ENCODE peak calls at places on chromosomes 13 and 19, in five cellular contexts. M, K, Z, A and O are unnamed samples.

GRCh38 chr19:29624489-29625210 is 18.6 kb downstream of the POP4 start:
- DNase-seq in A (peak), M (no peak), Z (no peak), K (peak), O (no peak)

GRCh38 chr19:23002690-23003422 is at the start of gene ZNF728:
- DNase-seq in M (no peak), K (no peak), Z (peak), A (no peak), O (peak)

GRCh38 chr13:50200562-50200961 is 185.3 kb downstream of the KCNRG start:
- DNase-seq in A (no peak), M (no peak), K (no peak), Z (no peak), O (no peak)

GRCh38 chr19:6501740-6502648 is at the start of gene TUBB4A:
- DNase-seq in Z (peak), M (no peak), K (peak), A (no peak), O (no peak)

GRCh38 chr13:75395056-75395455 is 86.9 kb downstream of the TBC1D4 start:
- DNase-seq in K (no peak), M (no peak), Z (no peak), A (no peak), O (no peak)

GRCh38 chr19:12090807-12091206 is 26.3 kb downstream of the ZNF844 start:
- DNase-seq in Z (peak), A (peak), K (peak), M (peak), O (peak)

GRCh38 chr19:40407714-40408600 is 5.2 kb downstream of the PRX start:
- DNase-seq in K (peak), M (no peak), Z (peak), A (no peak), O (no peak)

GRCh38 chr13:33119886-33120543 is 103.8 kb downstream of the KL start:
- DNase-seq in M (peak), A (peak), K (no peak), Z (no peak), O (no peak)

GRCh38 chr19:10009269-10009665 is 1.0 kb downstream of the COL5A3 start:
- DNase-seq in Z (peak), M (peak), K (peak), A (peak), O (peak)

GRCh38 chr13:84994582-84994981 is 804.6 kb downstream of the SLITRK6 start:
- DNase-seq in Z (no peak), A (peak), M (peak), K (no peak), O (no peak)

GRCh38 chr19:571127-571974 is 1.0 kb upstream of the BSG start:
- DNase-seq in M (peak), Z (no peak), A (peak), K (peak), O (no peak)

GRCh38 chr19:1336079-1336684 is 47.5 kb upstream of the NDUFS7 start:
- DNase-seq in Z (no peak), K (no peak), A (no peak), M (no peak), O (no peak)

GRCh38 chr13:107867701-107868661 is 347.4 kb downstream of the LIG4 start:
- DNase-seq in K (peak), Z (no peak), A (peak), M (no peak), O (no peak)

GRCh38 chr13:113657851-113658741 is at the start of gene ATP4B:
- DNase-seq in M (no peak), K (peak), Z (no peak), A (no peak), O (peak)

GRCh38 chr19:57583521-57584416 is at the start of gene ZIK1:
- DNase-seq in A (peak), K (peak), M (peak), Z (peak), O (peak)

GRCh38 chr19:4984448-4984990 is 15.6 kb downstream of the KDM4B start:
- DNase-seq in K (peak), A (no peak), Z (no peak), M (no peak), O (no peak)

GRCh38 chr19:5805465-5806132 is 732 bp downstream of the NRTN start:
- DNase-seq in M (peak), A (peak), Z (peak), K (peak), O (no peak)

GRCh38 chr19:45927565-45928261 is 13.1 kb upstream of the NANOS2 start:
- DNase-seq in A (peak), K (peak), M (peak), Z (peak), O (peak)

GRCh38 chr19:8302734-8303133 is 5.4 kb downstream of the CD320 start:
- DNase-seq in M (no peak), K (no peak), A (no peak), Z (no peak), O (peak)

GRCh38 chr13:52750713-52751112 is 11.1 kb upstream of the CNMD start:
- DNase-seq in Z (no peak), M (no peak), K (no peak), A (no peak), O (no peak)

GRCh38 chr13:45518525-45519235 is 53.9 kb downstream of the COG3 start:
- DNase-seq in M (peak), K (no peak), A (peak), Z (no peak), O (no peak)

GRCh38 chr13:50319603-50320296 is 304.5 kb downstream of the KCNRG start:
- DNase-seq in K (no peak), A (peak), Z (no peak), M (peak), O (no peak)

GRCh38 chr19:29956855-29957254 is 14.8 kb downstream of the URI1 start:
- DNase-seq in M (no peak), Z (no peak), A (no peak), K (no peak), O (no peak)

GRCh38 chr13:113548171-113548641 is 36.3 kb upstream of the TFDP1 start:
- DNase-seq in Z (no peak), A (no peak), M (no peak), K (peak), O (no peak)

GRCh38 chr13:99404005-99404755 is 97.0 kb upstream of the GPR183 start:
- DNase-seq in Z (no peak), A (peak), K (no peak), M (no peak), O (no peak)

GRCh38 chr13:52452470-52452869 is 2.0 kb upstream of the VPS36 start:
- DNase-seq in A (no peak), K (no peak), Z (no peak), M (no peak), O (no peak)

GRCh38 chr13:49681837-49682236 is 9.4 kb downstream of the EBPL start:
- DNase-seq in K (no peak), A (peak), Z (no peak), M (peak), O (no peak)

GRCh38 chr13:55432814-55433213 is 1707.9 kb upstream of the PRR20A start:
- DNase-seq in M (no peak), K (no peak), A (no peak), Z (no peak), O (no peak)

GRCh38 chr19:53237114-53237777 is 17.4 kb downstream of the ZNF677 start:
- DNase-seq in A (no peak), Z (no peak), K (no peak), M (no peak), O (no peak)

GRCh38 chr13:106155411-106155810 is 380.1 kb downstream of the EFNB2 start:
- DNase-seq in Z (no peak), K (no peak), M (peak), A (peak), O (no peak)

GRCh38 chr13:34201050-34201913 is 383.3 kb downstream of the RFC3 start:
- DNase-seq in Z (no peak), M (peak), A (peak), K (no peak), O (no peak)

GRCh38 chr13:114101325-114101821 is 31.1 kb downstream of the RASA3 start:
- DNase-seq in K (no peak), Z (peak), A (no peak), M (no peak), O (no peak)

GRCh38 chr13:51178456-51179074 is 43.6 kb upstream of the FAM124A start:
- DNase-seq in M (no peak), Z (no peak), K (no peak), A (no peak), O (no peak)

GRCh38 chr13:33751151-33751550 is 66.8 kb upstream of the RFC3 start:
- DNase-seq in Z (no peak), A (peak), M (peak), K (no peak), O (no peak)

GRCh38 chr13:40052954-40053353 is 397.5 kb downstream of the COG6 start:
- DNase-seq in K (no peak), Z (no peak), A (no peak), M (no peak), O (no peak)

GRCh38 chr13:52744842-52745241 is 5.2 kb upstream of the CNMD start:
- DNase-seq in K (no peak), M (no peak), A (no peak), Z (no peak), O (no peak)

GRCh38 chr19:41226053-41226873 is 7.2 kb downstream of the AXL start:
- DNase-seq in K (peak), Z (peak), A (peak), M (peak), O (peak)

GRCh38 chr13:25295228-25295627 is 6.2 kb upstream of the NUP58 start:
- DNase-seq in Z (no peak), A (no peak), M (no peak), K (no peak), O (no peak)

GRCh38 chr13:43648733-43649132 is 138.0 kb downstream of the ENOX1 start:
- DNase-seq in K (no peak), M (no peak), A (no peak), Z (no peak), O (no peak)

GRCh38 chr19:39512964-39513363 is 2.0 kb upstream of the SELENOV start:
- DNase-seq in A (no peak), K (no peak), Z (no peak), M (no peak), O (no peak)